ENCODE peak calls at places on chromosome 5, in eight cellular contexts. D, I, Y, Q, C, R, P and X are unnamed samples.

GRCh38 chr5:66324357-66324756 is 180.3 kb downstream of the SREK1 start:
- DNase-seq in P (no peak), R (no peak), Y (no peak), Q (no peak), C (no peak), I (no peak), D (no peak), X (no peak)

GRCh38 chr5:148179234-148179824 is 11.0 kb downstream of the SPINK14 start:
- DNase-seq in C (peak), Y (no peak), P (peak), R (no peak), D (no peak), Q (peak), I (no peak), X (peak)

GRCh38 chr5:138725885-138726457 is 27.3 kb upstream of the CTNNA1 start:
- DNase-seq in C (no peak), Q (no peak), Y (no peak), P (no peak), I (peak), R (no peak), D (no peak), X (no peak)

GRCh38 chr5:127936439-127936972 is 147.1 kb upstream of the SLC12A2 start:
- DNase-seq in P (no peak), R (no peak), Q (no peak), I (no peak), Y (no peak), C (no peak), D (no peak), X (no peak)

GRCh38 chr5:125575561-125576504 is 829.4 kb upstream of the ZNF608 start:
- DNase-seq in D (no peak), C (no peak), Y (no peak), R (peak), I (peak), P (peak), Q (no peak), X (no peak)

GRCh38 chr5:59189482-59189881 is 606.6 kb downstream of the RAB3C start:
- DNase-seq in I (no peak), D (no peak), R (no peak), C (no peak), Y (no peak), P (no peak), Q (no peak), X (no peak)

GRCh38 chr5:42403236-42403635 is 20.0 kb upstream of the GHR start:
- DNase-seq in Q (no peak), I (no peak), Y (no peak), C (no peak), P (no peak), D (no peak), R (no peak), X (no peak)

GRCh38 chr5:172178301-172179031 is 9.6 kb downstream of the STK10 start:
- DNase-seq in P (no peak), R (no peak), I (no peak), D (no peak), Q (no peak), C (peak), Y (no peak), X (peak)

GRCh38 chr5:150556106-150556505 is 48.2 kb downstream of the NDST1 start:
- DNase-seq in D (no peak), Q (no peak), R (no peak), I (no peak), C (no peak), Y (no peak), P (no peak), X (no peak)

GRCh38 chr5:134585966-134586365 is 46.7 kb downstream of the SAR1B start:
- DNase-seq in R (no peak), Y (no peak), I (no peak), D (no peak), P (no peak), Q (no peak), C (no peak), X (no peak)

GRCh38 chr5:181239062-181239663 is 4.5 kb downstream of the RACK1 start:
- DNase-seq in I (peak), Q (no peak), D (no peak), R (no peak), C (no peak), Y (no peak), P (no peak), X (no peak)

GRCh38 chr5:1119312-1119831 is 7.5 kb upstream of the SLC12A7 start:
- DNase-seq in R (no peak), Y (no peak), C (no peak), P (no peak), I (no peak), D (no peak), Q (no peak), X (no peak)

GRCh38 chr5:134345996-134346395 is 21.0 kb downstream of the CDKL3 start:
- DNase-seq in R (no peak), Y (no peak), C (no peak), Q (no peak), I (no peak), D (no peak), P (no peak), X (no peak)

GRCh38 chr5:9173281-9174048 is 372.4 kb downstream of the SEMA5A start:
- DNase-seq in Q (no peak), R (no peak), I (no peak), C (no peak), Y (no peak), P (no peak), D (no peak), X (no peak)

GRCh38 chr5:146338774-146339714 is at the start of gene POU4F3:
- DNase-seq in I (no peak), P (peak), D (no peak), C (no peak), Q (no peak), Y (no peak), R (peak), X (no peak)

GRCh38 chr5:105952875-105953274 is 1717.9 kb downstream of the EFNA5 start:
- DNase-seq in Y (no peak), I (no peak), R (no peak), C (no peak), D (no peak), Q (no peak), P (peak), X (no peak)

GRCh38 chr5:52915176-52915875 is 73.8 kb upstream of the ITGA2 start:
- DNase-seq in I (peak), Q (peak), R (peak), D (peak), P (peak), Y (peak), C (peak), X (peak)

GRCh38 chr5:14347522-14347921 is 204.4 kb downstream of the TRIO start:
- DNase-seq in R (no peak), P (no peak), D (no peak), Q (no peak), I (no peak), C (no peak), Y (no peak), X (no peak)

GRCh38 chr5:93349613-93350012 is 231.4 kb downstream of the NR2F1-AS1 start:
- DNase-seq in Q (no peak), P (no peak), I (no peak), C (no peak), Y (no peak), D (no peak), R (no peak), X (no peak)

GRCh38 chr5:164600166-164600715 is 1094.8 kb downstream of the MAT2B start:
- DNase-seq in D (no peak), I (no peak), P (no peak), C (no peak), Y (no peak), Q (no peak), R (no peak), X (no peak)

GRCh38 chr5:5995819-5996218 is 382.5 kb downstream of the MED10 start:
- DNase-seq in C (no peak), Y (no peak), I (no peak), Q (no peak), P (no peak), D (no peak), R (no peak), X (no peak)

GRCh38 chr5:86763914-86764313 is 146.2 kb downstream of the COX7C start:
- DNase-seq in C (no peak), D (no peak), I (no peak), R (no peak), P (no peak), Q (no peak), Y (no peak), X (no peak)

GRCh38 chr5:42612997-42613396 is 143.6 kb upstream of the CCDC152 start:
- DNase-seq in D (no peak), P (no peak), R (no peak), Q (no peak), Y (no peak), C (no peak), I (no peak), X (no peak)

GRCh38 chr5:107619781-107620180 is 51.0 kb downstream of the EFNA5 start:
- DNase-seq in I (no peak), P (no peak), C (no peak), R (no peak), Q (no peak), D (no peak), Y (no peak), X (no peak)

GRCh38 chr5:96141749-96142148 is 180.1 kb upstream of the ELL2 start:
- DNase-seq in P (no peak), Y (no peak), C (no peak), R (no peak), I (no peak), D (no peak), Q (no peak), X (no peak)

GRCh38 chr5:16889972-16890519 is 46.0 kb downstream of the MYO10 start:
- DNase-seq in Y (no peak), I (no peak), R (no peak), D (no peak), Q (no peak), C (no peak), P (no peak), X (no peak)

GRCh38 chr5:141547488-141547887 is 58.6 kb downstream of the PCDHGC5 start:
- DNase-seq in R (no peak), P (no peak), Q (peak), C (no peak), I (no peak), Y (no peak), D (no peak), X (peak)

GRCh38 chr5:161271816-161272215 is 274.7 kb downstream of the GABRB2 start:
- DNase-seq in Q (no peak), Y (no peak), D (no peak), C (no peak), P (no peak), I (no peak), R (no peak), X (no peak)

GRCh38 chr5:53936481-53937352 is 373.7 kb downstream of the ARL15 start:
- DNase-seq in I (no peak), D (no peak), Y (no peak), P (peak), Q (no peak), R (no peak), C (no peak), X (no peak)

GRCh38 chr5:81247441-81247972 is 14.4 kb downstream of the CKMT2 start:
- DNase-seq in C (no peak), Q (peak), I (no peak), R (no peak), D (no peak), P (no peak), Y (no peak), X (no peak)

GRCh38 chr5:167916706-167917105 is 374.7 kb upstream of the WWC1 start:
- DNase-seq in I (peak), D (no peak), C (no peak), Q (no peak), Y (no peak), R (no peak), P (no peak), X (no peak)

GRCh38 chr5:178983728-178984127 is 11.4 kb downstream of the GRM6 start:
- DNase-seq in I (no peak), D (no peak), R (no peak), Y (no peak), P (no peak), Q (no peak), C (no peak), X (no peak)
- TF ChIP-seq POLR2AphosphoS5 in I (no peak), D (no peak), R (no peak), Y (no peak), P (no peak), Q (no peak), C (no peak), X (no peak)

GRCh38 chr5:88140396-88140862 is 128.2 kb downstream of the TMEM161B start:
- DNase-seq in I (peak), Q (no peak), Y (no peak), P (no peak), R (peak), D (no peak), C (no peak), X (no peak)

GRCh38 chr5:88141695-88141979 is 127.0 kb downstream of the TMEM161B start:
- DNase-seq in C (no peak), Y (no peak), P (no peak), D (no peak), Q (no peak), I (no peak), R (no peak), X (no peak)

GRCh38 chr5:88143693-88144218 is 124.9 kb downstream of the TMEM161B start:
- DNase-seq in I (no peak), D (no peak), Y (no peak), P (no peak), Q (no peak), R (no peak), C (no peak), X (no peak)

GRCh38 chr5:88142801-88143692 is 125.6 kb downstream of the TMEM161B start:
- DNase-seq in I (peak), Y (no peak), R (peak), P (no peak), C (no peak), D (no peak), Q (no peak), X (no peak)

GRCh38 chr5:88140863-88141694 is 127.6 kb downstream of the TMEM161B start:
- DNase-seq in C (peak), R (peak), Y (peak), P (peak), D (peak), Q (peak), I (peak), X (peak)
- TF ChIP-seq POLR2AphosphoS5 in C (no peak), R (no peak), Y (no peak), P (no peak), D (no peak), Q (peak), I (peak), X (no peak)

GRCh38 chr5:131430794-131431193 is 166.9 kb downstream of the CDC42SE2 start:
- DNase-seq in D (no peak), P (no peak), Y (no peak), Q (no peak), I (no peak), C (no peak), R (no peak), X (no peak)

GRCh38 chr5:131431794-131432193 is 167.9 kb downstream of the CDC42SE2 start:
- DNase-seq in P (no peak), C (no peak), I (no peak), R (no peak), D (no peak), Y (no peak), Q (no peak), X (no peak)

GRCh38 chr5:131441184-131441583 is 177.3 kb downstream of the CDC42SE2 start:
- DNase-seq in Y (no peak), C (no peak), I (no peak), D (no peak), R (no peak), Q (no peak), P (no peak), X (no peak)

GRCh38 chr5:131436081-131436480 is 172.2 kb downstream of the CDC42SE2 start:
- DNase-seq in R (no peak), D (no peak), Q (no peak), C (peak), P (no peak), I (no peak), Y (no peak), X (no peak)
- TF ChIP-seq POLR2AphosphoS5 in R (no peak), D (no peak), Q (no peak), C (no peak), P (no peak), I (no peak), Y (no peak), X (no peak)

GRCh38 chr5:68193481-68194036 is 22.0 kb upstream of the PIK3R1 start:
- DNase-seq in I (no peak), R (no peak), Y (no peak), P (no peak), C (no peak), D (no peak), Q (no peak), X (no peak)
- TF ChIP-seq POLR2AphosphoS5 in I (no peak), R (no peak), Y (no peak), P (no peak), C (no peak), D (no peak), Q (no peak), X (no peak)

GRCh38 chr5:170491479-170491878 is 12.3 kb upstream of the KCNIP1 start:
- DNase-seq in I (no peak), Y (no peak), Q (no peak), C (no peak), P (no peak), D (no peak), R (no peak), X (peak)
- TF ChIP-seq POLR2AphosphoS5 in I (peak), Y (no peak), Q (no peak), C (no peak), P (no peak), D (no peak), R (no peak), X (no peak)

GRCh38 chr5:69493235-69493925 is 790 bp downstream of the OCLN start:
- DNase-seq in C (no peak), R (peak), P (peak), I (no peak), D (peak), Q (no peak), Y (peak), X (no peak)

GRCh38 chr5:69491838-69492390 is 676 bp upstream of the OCLN start:
- DNase-seq in P (no peak), R (no peak), Q (no peak), D (no peak), Y (no peak), C (no peak), I (no peak), X (no peak)

GRCh38 chr5:69491027-69491426 is 1.6 kb upstream of the OCLN start:
- DNase-seq in R (no peak), I (no peak), Y (no peak), P (no peak), D (no peak), Q (no peak), C (no peak), X (no peak)

GRCh38 chr5:69494481-69494880 is 1.9 kb downstream of the OCLN start:
- DNase-seq in D (no peak), Y (no peak), C (no peak), Q (no peak), P (no peak), R (no peak), I (no peak), X (no peak)

GRCh38 chr5:69492391-69493234 is at the start of gene OCLN:
- DNase-seq in R (peak), Y (peak), P (peak), C (no peak), D (peak), I (no peak), Q (peak), X (no peak)
- TF ChIP-seq POLR2AphosphoS5 in R (peak), Y (no peak), P (peak), C (no peak), D (peak), I (no peak), Q (peak), X (no peak)